ENCODE peak calls at places on chromosomes 4 and X, in four cellular contexts. P, X, Y and A are unnamed samples. For H3K9me3, the result is how much of the 10 kb centered on the place peaks cover.

GRCh38 chr4:25484243-25484721 is 107.2 kb downstream of the ANAPC4 start:
- DNase-seq in X (no peak), P (no peak), Y (no peak), A (no peak)

GRCh38 chrX:152958047-152958446 is 35.9 kb downstream of the PNMA5 start:
- DNase-seq in Y (no peak), X (no peak), P (no peak), A (no peak)

GRCh38 chr4:124703154-124703553 is 9.4 kb downstream of the ANKRD50 start:
- DNase-seq in Y (no peak), P (no peak), X (no peak), A (no peak)

GRCh38 chr4:10733486-10733885 is 48.9 kb upstream of the CLNK start:
- DNase-seq in X (no peak), Y (no peak), P (no peak), A (no peak)

GRCh38 chr4:83237591-83237990 is 47.0 kb downstream of the COQ2 start:
- DNase-seq in Y (no peak), P (no peak), X (no peak), A (no peak)

GRCh38 chr4:26568446-26568994 is 15.4 kb upstream of the TBC1D19 start:
- DNase-seq in Y (no peak), X (no peak), P (no peak), A (no peak)

GRCh38 chrX:86383681-86384540 is 235.7 kb downstream of the DACH2 start:
- DNase-seq in X (no peak), Y (no peak), P (no peak), A (no peak)

GRCh38 chr4:85603437-85604336 is 128.7 kb downstream of the ARHGAP24 start:
- DNase-seq in P (no peak), Y (no peak), X (no peak), A (no peak)

GRCh38 chr4:176896211-176896610 is 103.5 kb upstream of the VEGFC start:
- DNase-seq in Y (no peak), P (no peak), X (no peak), A (no peak)

GRCh38 chrX:153922932-153923857 is 2.9 kb downstream of the ARHGAP4 start:
- DNase-seq in Y (no peak), X (no peak), P (peak), A (no peak)

GRCh38 chrX:69289046-69289838 is 124.0 kb upstream of the PJA1 start:
- DNase-seq in Y (no peak), P (no peak), X (no peak), A (no peak)

GRCh38 chr4:129344058-129344457 is 248.1 kb downstream of the C4orf33 start:
- DNase-seq in Y (no peak), X (peak), P (no peak), A (no peak)

GRCh38 chr4:97786306-97786920 is 356.9 kb downstream of the STPG2 start:
- DNase-seq in Y (no peak), X (no peak), P (no peak), A (no peak)

GRCh38 chr4:98516042-98516440 is 142.4 kb downstream of the TSPAN5 start:
- DNase-seq in X (peak), P (no peak), Y (no peak), A (no peak)

GRCh38 chrX:129585143-129585542 is 45.1 kb downstream of the OCRL start:
- DNase-seq in P (no peak), X (no peak), Y (no peak), A (no peak)

GRCh38 chr4:2786152-2786671 is 6.7 kb upstream of the SH3BP2 start:
- DNase-seq in Y (no peak), P (peak), X (no peak), A (no peak)

GRCh38 chr4:173538148-173538902 is 8.3 kb upstream of the HAND2 start:
- DNase-seq in Y (no peak), X (no peak), P (no peak), A (no peak)

GRCh38 chr4:75698162-75698962 is 25.2 kb upstream of the G3BP2 start:
- DNase-seq in Y (no peak), X (no peak), P (no peak), A (no peak)

GRCh38 chr4:88219099-88219498 is 60.7 kb upstream of the ABCG2 start:
- DNase-seq in X (peak), Y (no peak), P (no peak), A (peak)

GRCh38 chr4:56345461-56345860 is 41.8 kb downstream of the AASDH start:
- DNase-seq in Y (no peak), X (no peak), P (no peak), A (no peak)

GRCh38 chr4:81237791-81238190 is 22.8 kb upstream of the PRKG2 start:
- DNase-seq in X (no peak), P (no peak), Y (no peak), A (no peak)

GRCh38 chr4:151486166-151486565 is 77.2 kb downstream of the FHIP1A start:
- DNase-seq in Y (no peak), P (no peak), X (no peak), A (no peak)

GRCh38 chrX:110280954-110281353 is 36.9 kb downstream of the AMMECR1 start:
- DNase-seq in P (no peak), X (no peak), Y (no peak), A (no peak)

GRCh38 chr4:85127653-85128052 is 161.2 kb upstream of the WDFY3 start:
- DNase-seq in P (no peak), X (peak), Y (no peak), A (no peak)

GRCh38 chr4:164959896-164960295 is 17.6 kb downstream of the TRIM61 start:
- DNase-seq in Y (no peak), P (no peak), X (no peak), A (no peak)

GRCh38 chr4:154503598-154503997 is 12.0 kb upstream of the DCHS2 start:
- DNase-seq in Y (no peak), X (peak), P (no peak), A (no peak)

GRCh38 chr4:1061372-1061700 is 49.9 kb downstream of the FGFRL1 start:
- DNase-seq in X (no peak), P (peak), Y (no peak), A (no peak)

GRCh38 chrX:40132751-40133150 is 35.0 kb upstream of the BCOR start:
- DNase-seq in Y (no peak), P (peak), X (no peak), A (peak)

DNA sequence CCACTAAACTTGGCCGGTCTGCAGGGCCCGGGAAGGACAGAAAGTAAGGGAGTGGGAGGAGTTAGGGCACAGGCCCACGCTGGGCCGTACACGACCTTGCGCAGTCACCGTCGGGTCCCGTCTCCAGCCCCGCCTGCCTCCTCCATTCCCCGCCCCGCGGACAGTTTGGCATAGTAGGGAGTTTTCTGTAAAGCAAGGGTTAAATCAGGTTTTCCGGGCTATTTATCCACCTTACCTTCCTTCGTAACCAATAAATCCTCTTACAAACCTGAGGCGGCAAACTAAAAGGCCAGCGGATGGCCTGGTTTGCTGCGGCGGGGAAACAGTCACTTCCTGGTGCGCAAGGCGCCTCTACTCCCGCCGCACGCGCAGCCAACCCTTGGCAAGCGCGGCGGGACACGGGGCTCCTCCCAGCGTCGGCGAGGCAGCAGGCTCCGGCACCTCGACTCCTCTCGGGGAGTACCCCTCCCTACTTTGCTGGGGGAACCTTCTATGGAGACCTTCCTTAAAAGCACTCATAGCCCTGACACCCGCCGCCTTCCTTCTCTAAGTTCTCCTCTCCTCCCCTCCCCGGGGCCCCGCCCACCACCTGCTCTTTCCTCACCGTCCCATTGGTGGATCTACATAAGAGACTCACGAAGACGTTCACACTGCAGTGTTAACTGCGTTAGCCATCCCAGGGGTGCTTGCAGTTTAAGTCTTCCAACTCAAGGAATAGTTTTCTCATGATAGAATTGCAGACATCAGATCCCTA is at the start of gene TRMT2B:
- DNase-seq in Y (peak), X (peak), P (peak), A (peak)
- TF ChIP-seq POLR2AphosphoS5 in Y (no peak), X (peak), P (no peak), A (peak)

GRCh38 chrX:66000628-66001275 is 39.1 kb downstream of the VSIG4 start:
- DNase-seq in P (no peak), X (no peak), Y (no peak), A (no peak)

GRCh38 chrX:65997978-65998717 is 41.7 kb downstream of the VSIG4 start:
- DNase-seq in X (no peak), Y (no peak), P (no peak), A (no peak)

GRCh38 chrX:65999029-65999562 is 40.8 kb downstream of the VSIG4 start:
- DNase-seq in P (no peak), Y (no peak), X (no peak), A (no peak)

GRCh38 chrX:66000178-66000577 is 39.7 kb downstream of the VSIG4 start:
- DNase-seq in X (no peak), P (no peak), Y (no peak), A (no peak)

GRCh38 chrX:65999563-66000148 is 40.2 kb downstream of the VSIG4 start:
- DNase-seq in Y (no peak), P (no peak), X (no peak), A (no peak)
- H3K9me3 ChIP-seq in Y (under half), P (under half), X (under half), A (under half)

GRCh38 chrX:48648299-48648698 is 35.3 kb upstream of the WAS start:
- DNase-seq in Y (no peak), P (no peak), X (peak), A (no peak)
- TF ChIP-seq POLR2AphosphoS5 in Y (no peak), P (no peak), X (no peak), A (peak)

DNA sequence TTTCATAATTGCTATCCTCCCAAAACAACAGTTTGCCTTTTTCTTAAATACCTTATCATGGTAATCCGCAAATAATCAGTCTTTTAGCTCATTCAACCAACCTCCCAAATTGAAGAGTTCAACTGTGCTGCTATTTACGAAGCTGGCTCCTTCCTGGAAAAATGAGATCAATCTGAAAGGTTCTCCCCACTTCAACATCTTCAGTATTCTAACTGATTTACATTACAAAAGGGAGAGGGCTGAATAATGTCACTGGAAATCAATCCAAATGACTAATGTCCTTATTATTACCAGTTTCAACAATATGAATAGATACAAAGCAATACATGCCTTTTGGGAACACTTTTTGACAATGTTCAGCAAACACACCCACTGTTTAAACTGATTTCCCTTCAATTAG is 86.2 kb downstream of the WNK3 start:
- DNase-seq in X (no peak), P (no peak), Y (no peak), A (no peak)
- H3K9me3 ChIP-seq in X (under half), P (under half), Y (under half), A (under half)

GRCh38 chrX:97820170-97820569 is 936.5 kb downstream of the RPA4 start:
- DNase-seq in P (no peak), X (no peak), Y (no peak), A (no peak)
- TF ChIP-seq POLR2AphosphoS5 in P (no peak), X (no peak), Y (no peak), A (no peak)

DNA sequence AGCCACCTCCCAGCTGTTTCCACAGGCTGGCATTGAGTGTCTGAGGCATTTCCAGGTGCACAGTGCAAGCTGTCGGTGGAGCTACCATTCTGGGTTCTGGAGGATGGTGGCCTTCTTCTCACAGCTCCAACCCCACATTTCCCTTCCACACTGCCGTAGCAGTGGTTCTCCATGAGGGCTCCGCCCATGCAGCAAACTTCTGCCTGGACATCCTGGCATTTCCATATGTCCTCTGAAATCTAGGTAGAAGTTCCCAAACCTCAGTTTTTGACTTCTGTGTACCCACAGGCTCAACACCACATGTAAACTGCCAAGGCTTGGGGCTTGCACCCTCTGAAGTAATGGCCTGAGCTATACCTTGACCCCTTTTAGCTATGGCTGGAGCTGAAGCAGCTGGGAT is 10.3 kb upstream of the FRMPD4 start:
- DNase-seq in P (no peak), Y (no peak), X (no peak), A (no peak)
- H3K9me3 ChIP-seq in P (under half), Y (under half), X (under half), A (under half)